ENCODE peak calls at places on chromosome 21, in seven cellular contexts. Q, E, M, L, P, C and N are unnamed samples.
A peak's percentile ranks its signal among the peaks of the same experiment; 100 is the strongest.

GRCh38 chr21:25039461-25040380 is 567.6 kb downstream of the MRPL39 start:
- DNase-seq in C (no peak), M (no peak), L (no peak), P (no peak), Q (no peak), E (peak; percentile 17), N (no peak)

GRCh38 chr21:42593007-42593814 is 60.2 kb upstream of the PDE9A start:
- DNase-seq in M (peak; percentile 95), E (peak; percentile 34), Q (no peak), C (no peak), P (no peak), L (peak; percentile 79), N (no peak)

GRCh38 chr21:33968082-33968997 is 52.7 kb upstream of the ATP5PO start:
- DNase-seq in P (peak; percentile 62), L (no peak), M (no peak), C (no peak), E (peak; percentile 69), Q (no peak), N (peak; percentile 53)

GRCh38 chr21:38440746-38441145 is 57.5 kb downstream of the ERG start:
- DNase-seq in L (no peak), P (peak; percentile 81), C (no peak), M (no peak), Q (peak; percentile 39), E (peak; percentile 80), N (no peak)

GRCh38 chr21:20856926-20857325 is 141.3 kb upstream of the NCAM2 start:
- DNase-seq in M (no peak), E (no peak), P (no peak), C (no peak), Q (no peak), L (no peak), N (no peak)

GRCh38 chr21:39009587-39010225 is 173.5 kb downstream of the PSMG1 start:
- DNase-seq in C (no peak), L (no peak), P (no peak), Q (no peak), M (no peak), E (no peak), N (no peak)

GRCh38 chr21:15063821-15064575 is 802 bp downstream of the NRIP1 start:
- DNase-seq in Q (no peak), E (peak; percentile 34), C (no peak), M (peak; percentile 30), L (peak; percentile 54), P (no peak), N (no peak)

GRCh38 chr21:24861471-24861870 is 745.8 kb downstream of the MRPL39 start:
- DNase-seq in M (no peak), L (no peak), E (no peak), Q (no peak), P (no peak), C (no peak), N (no peak)

GRCh38 chr21:14737922-14738321 is 191.8 kb upstream of the SAMSN1 start:
- DNase-seq in E (peak; percentile 25), Q (no peak), C (no peak), P (no peak), L (no peak), M (peak; percentile 9), N (peak; percentile 16)

GRCh38 chr21:38148046-38148445 is 108.7 kb upstream of the KCNJ15 start:
- DNase-seq in P (no peak), M (no peak), L (no peak), Q (no peak), C (no peak), E (no peak), N (no peak)

GRCh38 chr21:23968722-23969647 is 1638.3 kb downstream of the MRPL39 start:
- DNase-seq in L (peak; percentile 61), E (no peak), P (no peak), M (peak; percentile 32), C (no peak), Q (peak; percentile 7), N (peak; percentile 0)

GRCh38 chr21:15222711-15223110 is 157.9 kb upstream of the NRIP1 start:
- DNase-seq in P (no peak), L (no peak), C (no peak), Q (no peak), M (no peak), E (no peak), N (no peak)

GRCh38 chr21:18023099-18023498 is 203.9 kb upstream of the C21orf91 start:
- DNase-seq in M (no peak), P (no peak), Q (no peak), C (no peak), E (no peak), L (no peak), N (no peak)

GRCh38 chr21:14591277-14591876 is 45.3 kb upstream of the SAMSN1 start:
- DNase-seq in E (no peak), L (no peak), P (no peak), M (no peak), Q (no peak), C (no peak), N (no peak)

DNA sequence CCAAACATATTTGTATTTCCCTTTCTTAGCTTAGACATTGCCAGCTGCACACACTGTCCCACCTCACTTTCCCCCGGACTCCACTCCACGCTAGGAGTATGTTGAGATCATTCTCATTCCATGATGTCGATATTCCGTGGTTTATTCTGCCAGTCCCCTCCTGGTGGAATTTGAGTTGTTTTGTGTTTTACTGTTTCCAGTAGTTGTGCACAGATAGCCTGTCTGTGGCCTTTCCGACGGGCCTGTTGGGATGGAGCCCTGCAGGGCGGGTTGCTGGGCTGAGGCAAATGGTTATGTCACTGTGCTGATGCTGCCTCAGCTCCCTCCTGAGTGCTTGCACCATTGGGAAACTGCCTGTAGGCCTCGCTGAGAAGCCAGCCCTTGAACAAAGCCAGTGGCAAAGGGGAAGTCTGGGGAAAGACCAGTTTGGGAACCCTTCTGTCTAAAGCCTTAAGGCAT is 12.8 kb downstream of the TRAPPC10 start:
- DNase-seq in C (no peak), L (no peak), Q (peak; percentile 15), P (no peak), E (peak; percentile 73), M (no peak), N (no peak)
- TF ChIP-seq CTCF in C (no peak), L (no peak), Q (peak; percentile 3), P (no peak), E (peak; percentile 2), M (no peak), N (no peak)

GRCh38 chr21:31503939-31504338 is 155.6 kb upstream of the SOD1 start:
- DNase-seq in M (no peak), P (no peak), C (no peak), E (no peak), L (no peak), Q (no peak), N (no peak)

GRCh38 chr21:31511258-31511657 is 148.2 kb upstream of the SOD1 start:
- DNase-seq in P (no peak), L (no peak), M (no peak), C (no peak), Q (no peak), E (no peak), N (no peak)

GRCh38 chr21:31514598-31514997 is 144.9 kb upstream of the SOD1 start:
- DNase-seq in Q (no peak), E (no peak), M (no peak), C (no peak), P (no peak), L (peak; percentile 16), N (no peak)

GRCh38 chr21:31505975-31506374 is 153.5 kb upstream of the SOD1 start:
- DNase-seq in C (no peak), L (no peak), P (no peak), Q (no peak), E (no peak), M (no peak), N (no peak)

DNA sequence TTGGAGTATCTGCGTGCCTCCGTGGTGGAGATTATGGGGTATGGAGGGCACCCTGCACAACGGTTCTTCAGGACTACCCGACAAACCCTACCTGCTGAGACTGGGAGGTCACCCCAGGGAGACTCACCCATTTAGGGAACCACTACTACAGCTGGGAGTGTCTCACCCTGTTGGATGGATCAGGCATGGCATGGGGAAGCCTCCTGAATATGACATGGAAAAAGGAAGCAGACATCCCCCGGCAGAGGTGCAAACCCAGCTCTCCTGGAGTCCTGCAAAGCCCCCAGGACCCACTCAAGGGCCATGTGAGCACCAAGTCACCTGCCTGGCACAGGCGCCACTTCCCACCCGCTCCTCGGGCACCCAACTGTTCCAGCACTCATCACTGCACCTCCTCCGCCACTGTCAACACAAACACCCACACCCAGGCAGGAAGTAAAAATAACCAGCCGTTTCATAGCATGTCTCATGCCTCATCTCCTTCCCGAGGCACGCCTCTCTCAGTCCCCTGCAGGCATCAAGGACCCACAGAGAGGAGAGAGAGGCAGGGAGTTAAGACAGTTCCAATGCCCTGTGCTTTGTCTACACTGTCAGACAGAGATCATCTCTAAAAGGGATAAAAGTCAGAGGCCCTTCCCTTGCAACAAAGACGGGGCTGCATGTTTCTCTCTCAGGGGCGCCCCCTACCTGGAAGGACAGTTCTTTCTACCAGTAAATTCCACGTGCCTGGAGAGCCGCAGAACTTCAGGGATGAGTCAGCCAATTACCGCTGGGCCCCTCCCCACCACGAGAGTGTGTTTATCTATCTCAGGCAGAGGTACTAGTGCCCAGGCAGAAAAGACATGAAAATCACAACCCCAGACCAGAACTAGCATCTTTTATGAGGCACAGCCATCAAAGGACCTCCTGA is 150.1 kb upstream of the SOD1 start:
- DNase-seq in L (peak; percentile 15), Q (no peak), C (no peak), P (no peak), M (peak; percentile 40), E (no peak), N (no peak)
- TF ChIP-seq CTCF in L (no peak), Q (no peak), C (no peak), P (no peak), M (no peak), E (no peak), N (no peak)

DNA sequence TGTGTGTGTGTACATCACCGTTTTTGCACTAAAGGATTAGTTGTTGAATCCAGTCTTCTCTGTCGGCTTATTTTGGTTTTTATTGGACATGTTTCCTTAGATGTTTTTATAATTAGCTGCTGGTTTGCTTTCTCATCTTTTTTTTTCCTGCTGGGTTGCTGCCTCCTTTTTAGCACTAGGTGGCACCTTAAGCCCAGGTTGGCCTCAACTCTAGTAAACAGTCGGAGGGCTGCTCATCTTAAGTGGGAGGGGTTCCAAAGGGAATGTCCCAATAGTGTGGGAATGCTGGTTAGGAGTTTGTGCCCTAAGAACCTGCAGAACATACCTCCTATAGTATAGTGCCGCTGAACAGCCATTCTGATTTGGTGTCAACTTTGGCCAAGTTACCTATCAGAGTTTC is 570.1 kb upstream of the CXADR start:
- DNase-seq in C (no peak), P (no peak), E (no peak), M (no peak), Q (no peak), L (no peak), N (no peak)
- TF ChIP-seq CTCF in C (no peak), P (peak; percentile 56), E (peak; percentile 7), M (no peak), Q (peak; percentile 53), L (no peak), N (peak; percentile 53)

GRCh38 chr21:45004481-45005263 is 64.8 kb downstream of the SLX9 start:
- DNase-seq in P (no peak), M (no peak), L (no peak), E (no peak), C (no peak), Q (no peak), N (no peak)

GRCh38 chr21:45009616-45010015 is 64.8 kb upstream of the ADARB1 start:
- DNase-seq in E (no peak), P (no peak), M (no peak), L (no peak), Q (no peak), C (no peak), N (no peak)

GRCh38 chr21:45003331-45004058 is 63.7 kb downstream of the SLX9 start:
- DNase-seq in L (no peak), P (no peak), M (no peak), E (peak; percentile 31), C (no peak), Q (no peak), N (no peak)

GRCh38 chr21:45004059-45004422 is 64.2 kb downstream of the SLX9 start:
- DNase-seq in L (no peak), Q (no peak), M (no peak), P (no peak), C (no peak), E (no peak), N (no peak)

GRCh38 chr21:45006536-45007079 is 66.8 kb downstream of the SLX9 start:
- DNase-seq in E (no peak), M (no peak), P (no peak), C (no peak), Q (no peak), L (no peak), N (no peak)
- TF ChIP-seq CTCF in E (no peak), M (no peak), P (no peak), C (no peak), Q (no peak), L (no peak), N (no peak)